ENCODE peak calls at places on chromosomes 5 and 9, in eight cellular contexts. One of them, this sample, is unnamed.

GRCh38 chr9:2809692-2810423 is 34.0 kb downstream of the PUM3 start:
- DNase-seq in esophagus muscularis mucosa: no peak
- DNase-seq in CD8-positive, alpha-beta memory T cell: no peak
- DNase-seq in astrocyte: peak; percentile 97
- DNase-seq in CD8-positive, alpha-beta T cell: no peak
- DNase-seq in psoas muscle: no peak
- DNase-seq in AG04450: peak; percentile 96
- DNase-seq in cardiac muscle cell: peak; percentile 97
- DNase-seq in this sample: no peak

GRCh38 chr5:64606926-64607325 is 83.4 kb upstream of the SHISAL2B start:
- DNase-seq in esophagus muscularis mucosa: peak; percentile 47
- DNase-seq in CD8-positive, alpha-beta memory T cell: no peak
- DNase-seq in astrocyte: no peak
- DNase-seq in CD8-positive, alpha-beta T cell: no peak
- DNase-seq in psoas muscle: no peak
- DNase-seq in AG04450: no peak
- DNase-seq in cardiac muscle cell: no peak
- DNase-seq in this sample: no peak

GRCh38 chr5:112921031-112921832 is 795 bp downstream of the REEP5 start:
- DNase-seq in esophagus muscularis mucosa: no peak
- DNase-seq in CD8-positive, alpha-beta memory T cell: peak; percentile 56
- DNase-seq in astrocyte: peak; percentile 53
- DNase-seq in CD8-positive, alpha-beta T cell: peak; percentile 53
- DNase-seq in psoas muscle: peak; percentile 86
- DNase-seq in AG04450: no peak
- DNase-seq in cardiac muscle cell: peak; percentile 78
- DNase-seq in this sample: peak; percentile 46

GRCh38 chr9:89046832-89047231 is 55.6 kb downstream of the S1PR3 start:
- DNase-seq in esophagus muscularis mucosa: peak; percentile 62
- DNase-seq in CD8-positive, alpha-beta memory T cell: no peak
- DNase-seq in astrocyte: peak; percentile 60
- DNase-seq in CD8-positive, alpha-beta T cell: no peak
- DNase-seq in psoas muscle: no peak
- DNase-seq in AG04450: no peak
- DNase-seq in cardiac muscle cell: peak; percentile 33
- DNase-seq in this sample: no peak

GRCh38 chr5:3597002-3597726 is 1.5 kb downstream of the IRX1 start:
- DNase-seq in esophagus muscularis mucosa: no peak
- DNase-seq in CD8-positive, alpha-beta memory T cell: no peak
- DNase-seq in astrocyte: peak; percentile 26
- DNase-seq in CD8-positive, alpha-beta T cell: no peak
- DNase-seq in psoas muscle: no peak
- DNase-seq in AG04450: no peak
- DNase-seq in cardiac muscle cell: no peak
- DNase-seq in this sample: no peak

GRCh38 chr5:168734657-168735344 is 155.6 kb upstream of the PANK3 start:
- DNase-seq in esophagus muscularis mucosa: no peak
- DNase-seq in CD8-positive, alpha-beta memory T cell: no peak
- DNase-seq in astrocyte: peak; percentile 10
- DNase-seq in CD8-positive, alpha-beta T cell: no peak
- DNase-seq in psoas muscle: peak; percentile 87
- DNase-seq in AG04450: no peak
- DNase-seq in cardiac muscle cell: peak; percentile 57
- DNase-seq in this sample: no peak

GRCh38 chr5:982377-983237 is 26.0 kb upstream of the NKD2 start:
- DNase-seq in esophagus muscularis mucosa: no peak
- DNase-seq in CD8-positive, alpha-beta memory T cell: no peak
- DNase-seq in astrocyte: no peak
- DNase-seq in CD8-positive, alpha-beta T cell: no peak
- DNase-seq in psoas muscle: peak; percentile 54
- DNase-seq in AG04450: no peak
- DNase-seq in cardiac muscle cell: no peak
- DNase-seq in this sample: no peak

GRCh38 chr5:111627862-111628261 is 115.5 kb upstream of the STARD4 start:
- DNase-seq in esophagus muscularis mucosa: no peak
- DNase-seq in CD8-positive, alpha-beta memory T cell: no peak
- DNase-seq in astrocyte: no peak
- DNase-seq in CD8-positive, alpha-beta T cell: no peak
- DNase-seq in psoas muscle: no peak
- DNase-seq in AG04450: no peak
- DNase-seq in cardiac muscle cell: no peak
- DNase-seq in this sample: no peak

GRCh38 chr9:97714435-97714834 is 17.3 kb upstream of the XPA start:
- DNase-seq in esophagus muscularis mucosa: peak; percentile 62
- DNase-seq in CD8-positive, alpha-beta memory T cell: peak; percentile 23
- DNase-seq in astrocyte: peak; percentile 72
- DNase-seq in CD8-positive, alpha-beta T cell: no peak
- DNase-seq in psoas muscle: no peak
- DNase-seq in AG04450: no peak
- DNase-seq in cardiac muscle cell: peak; percentile 25
- DNase-seq in this sample: no peak

GRCh38 chr5:73625905-73626811 is at the start of gene ARHGEF28:
- DNase-seq in esophagus muscularis mucosa: no peak
- DNase-seq in CD8-positive, alpha-beta memory T cell: no peak
- DNase-seq in astrocyte: peak; percentile 40
- DNase-seq in CD8-positive, alpha-beta T cell: peak; percentile 16
- DNase-seq in psoas muscle: peak; percentile 87
- DNase-seq in AG04450: no peak
- DNase-seq in cardiac muscle cell: peak; percentile 52
- DNase-seq in this sample: peak; percentile 60

GRCh38 chr9:19641046-19641445 is 147.8 kb downstream of the SLC24A2 start:
- DNase-seq in esophagus muscularis mucosa: no peak
- DNase-seq in CD8-positive, alpha-beta memory T cell: no peak
- DNase-seq in astrocyte: no peak
- DNase-seq in CD8-positive, alpha-beta T cell: no peak
- DNase-seq in psoas muscle: no peak
- DNase-seq in AG04450: no peak
- DNase-seq in cardiac muscle cell: peak; percentile 30
- DNase-seq in this sample: no peak

GRCh38 chr5:57735754-57736153 is 253.1 kb upstream of the ACTBL2 start:
- DNase-seq in esophagus muscularis mucosa: no peak
- DNase-seq in CD8-positive, alpha-beta memory T cell: no peak
- DNase-seq in astrocyte: peak; percentile 95
- DNase-seq in CD8-positive, alpha-beta T cell: no peak
- DNase-seq in psoas muscle: no peak
- DNase-seq in AG04450: peak; percentile 83
- DNase-seq in cardiac muscle cell: peak; percentile 77
- DNase-seq in this sample: no peak

GRCh38 chr5:115467631-115468030 is 76.9 kb downstream of the FEM1C start:
- DNase-seq in esophagus muscularis mucosa: no peak
- DNase-seq in CD8-positive, alpha-beta memory T cell: no peak
- DNase-seq in astrocyte: no peak
- DNase-seq in CD8-positive, alpha-beta T cell: no peak
- DNase-seq in psoas muscle: no peak
- DNase-seq in AG04450: no peak
- DNase-seq in cardiac muscle cell: no peak
- DNase-seq in this sample: no peak

GRCh38 chr5:138574744-138575193 is 432 bp downstream of the HSPA9 start:
- DNase-seq in esophagus muscularis mucosa: no peak
- DNase-seq in CD8-positive, alpha-beta memory T cell: no peak
- DNase-seq in astrocyte: peak; percentile 6
- DNase-seq in CD8-positive, alpha-beta T cell: no peak
- DNase-seq in psoas muscle: no peak
- DNase-seq in AG04450: no peak
- DNase-seq in cardiac muscle cell: no peak
- DNase-seq in this sample: no peak

GRCh38 chr5:181114284-181114843 is 16.6 kb downstream of the OR2V1 start:
- DNase-seq in esophagus muscularis mucosa: no peak
- DNase-seq in CD8-positive, alpha-beta memory T cell: no peak
- DNase-seq in astrocyte: no peak
- DNase-seq in CD8-positive, alpha-beta T cell: no peak
- DNase-seq in psoas muscle: no peak
- DNase-seq in AG04450: no peak
- DNase-seq in cardiac muscle cell: no peak
- DNase-seq in this sample: no peak

GRCh38 chr9:120931278-120932085 is 4.9 kb upstream of the TRAF1 start:
- DNase-seq in esophagus muscularis mucosa: no peak
- DNase-seq in CD8-positive, alpha-beta memory T cell: peak; percentile 83
- DNase-seq in astrocyte: peak; percentile 69
- DNase-seq in CD8-positive, alpha-beta T cell: peak; percentile 56
- DNase-seq in psoas muscle: no peak
- DNase-seq in AG04450: no peak
- DNase-seq in cardiac muscle cell: peak; percentile 77
- DNase-seq in this sample: no peak

GRCh38 chr9:70169222-70169621 is 89.6 kb upstream of the SMC5 start:
- DNase-seq in esophagus muscularis mucosa: no peak
- DNase-seq in CD8-positive, alpha-beta memory T cell: no peak
- DNase-seq in astrocyte: no peak
- DNase-seq in CD8-positive, alpha-beta T cell: no peak
- DNase-seq in psoas muscle: no peak
- DNase-seq in AG04450: no peak
- DNase-seq in cardiac muscle cell: no peak
- DNase-seq in this sample: no peak

GRCh38 chr5:155953335-155953734 is 373.6 kb upstream of the SGCD start:
- DNase-seq in esophagus muscularis mucosa: no peak
- DNase-seq in CD8-positive, alpha-beta memory T cell: no peak
- DNase-seq in astrocyte: peak; percentile 14
- DNase-seq in CD8-positive, alpha-beta T cell: no peak
- DNase-seq in psoas muscle: no peak
- DNase-seq in AG04450: no peak
- DNase-seq in cardiac muscle cell: no peak
- DNase-seq in this sample: no peak
- H3K27ac ChIP-seq in esophagus muscularis mucosa: no peak overlapping the region
- H3K27ac ChIP-seq in CD8-positive, alpha-beta memory T cell: no peak overlapping the region
- H3K27ac ChIP-seq in astrocyte: no peak overlapping the region
- H3K27ac ChIP-seq in CD8-positive, alpha-beta T cell: no peak overlapping the region
- H3K27ac ChIP-seq in psoas muscle: no peak overlapping the region
- H3K27ac ChIP-seq in AG04450: no peak overlapping the region
- H3K27ac ChIP-seq in cardiac muscle cell: no peak overlapping the region
- H3K27ac ChIP-seq in this sample: no peak overlapping the region

DNA sequence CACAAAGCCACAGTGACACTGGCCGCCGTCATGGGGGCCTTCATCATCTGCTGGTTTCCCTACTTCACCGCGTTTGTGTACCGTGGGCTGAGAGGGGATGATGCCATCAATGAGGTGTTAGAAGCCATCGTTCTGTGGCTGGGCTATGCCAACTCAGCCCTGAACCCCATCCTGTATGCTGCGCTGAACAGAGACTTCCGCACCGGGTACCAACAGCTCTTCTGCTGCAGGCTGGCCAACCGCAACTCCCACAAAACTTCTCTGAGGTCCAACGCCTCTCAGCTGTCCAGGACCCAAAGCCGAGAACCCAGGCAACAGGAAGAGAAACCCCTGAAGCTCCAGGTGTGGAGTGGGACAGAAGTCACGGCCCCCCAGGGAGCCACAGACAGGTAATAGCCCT is 26.1 kb downstream of the HRH2 start:
- DNase-seq in esophagus muscularis mucosa: no peak
- DNase-seq in CD8-positive, alpha-beta memory T cell: no peak
- DNase-seq in astrocyte: no peak
- DNase-seq in CD8-positive, alpha-beta T cell: no peak
- DNase-seq in psoas muscle: peak; percentile 37
- DNase-seq in AG04450: no peak
- DNase-seq in cardiac muscle cell: no peak
- DNase-seq in this sample: no peak
- H3K27ac ChIP-seq in esophagus muscularis mucosa: no peak overlapping the region
- H3K27ac ChIP-seq in CD8-positive, alpha-beta memory T cell: no peak overlapping the region
- H3K27ac ChIP-seq in astrocyte: no peak overlapping the region
- H3K27ac ChIP-seq in CD8-positive, alpha-beta T cell: no peak overlapping the region
- H3K27ac ChIP-seq in psoas muscle: no peak overlapping the region
- H3K27ac ChIP-seq in AG04450: no peak overlapping the region
- H3K27ac ChIP-seq in cardiac muscle cell: no peak overlapping the region
- H3K27ac ChIP-seq in this sample: no peak overlapping the region

GRCh38 chr9:73805853-73806458 is 654.3 kb downstream of the ANXA1 start:
- DNase-seq in esophagus muscularis mucosa: no peak
- DNase-seq in CD8-positive, alpha-beta memory T cell: no peak
- DNase-seq in astrocyte: no peak
- DNase-seq in CD8-positive, alpha-beta T cell: no peak
- DNase-seq in psoas muscle: no peak
- DNase-seq in AG04450: no peak
- DNase-seq in cardiac muscle cell: no peak
- DNase-seq in this sample: no peak
- H3K27ac ChIP-seq in esophagus muscularis mucosa: no peak overlapping the region
- H3K27ac ChIP-seq in CD8-positive, alpha-beta memory T cell: no peak overlapping the region
- H3K27ac ChIP-seq in astrocyte: no peak overlapping the region
- H3K27ac ChIP-seq in CD8-positive, alpha-beta T cell: no peak overlapping the region
- H3K27ac ChIP-seq in psoas muscle: no peak overlapping the region
- H3K27ac ChIP-seq in AG04450: no peak overlapping the region
- H3K27ac ChIP-seq in cardiac muscle cell: no peak overlapping the region
- H3K27ac ChIP-seq in this sample: no peak overlapping the region

GRCh38 chr9:94167055-94167346 is 82.7 kb downstream of the PTPDC1 start:
- DNase-seq in esophagus muscularis mucosa: no peak
- DNase-seq in CD8-positive, alpha-beta memory T cell: no peak
- DNase-seq in astrocyte: no peak
- DNase-seq in CD8-positive, alpha-beta T cell: no peak
- DNase-seq in psoas muscle: no peak
- DNase-seq in AG04450: no peak
- DNase-seq in cardiac muscle cell: no peak
- DNase-seq in this sample: no peak
- H3K27ac ChIP-seq in esophagus muscularis mucosa: peak overlapping the region; percentile 100
- H3K27ac ChIP-seq in CD8-positive, alpha-beta memory T cell: peak overlapping the region; percentile 92
- H3K27ac ChIP-seq in astrocyte: peak overlapping the region; percentile 84
- H3K27ac ChIP-seq in CD8-positive, alpha-beta T cell: peak overlapping the region; percentile 89
- H3K27ac ChIP-seq in psoas muscle: peak overlapping the region; percentile 100
- H3K27ac ChIP-seq in AG04450: peak overlapping the region; percentile 80
- H3K27ac ChIP-seq in cardiac muscle cell: peak overlapping the region; percentile 100
- H3K27ac ChIP-seq in this sample: peak overlapping the region; percentile 88

GRCh38 chr9:131409458-131409992 is 15.6 kb downstream of the PRRC2B start:
- DNase-seq in esophagus muscularis mucosa: no peak
- DNase-seq in CD8-positive, alpha-beta memory T cell: no peak
- DNase-seq in astrocyte: no peak
- DNase-seq in CD8-positive, alpha-beta T cell: no peak
- DNase-seq in psoas muscle: no peak
- DNase-seq in AG04450: no peak
- DNase-seq in cardiac muscle cell: no peak
- DNase-seq in this sample: no peak
- H3K27ac ChIP-seq in esophagus muscularis mucosa: peak overlapping the region; percentile 81
- H3K27ac ChIP-seq in CD8-positive, alpha-beta memory T cell: no peak overlapping the region
- H3K27ac ChIP-seq in astrocyte: no peak overlapping the region
- H3K27ac ChIP-seq in CD8-positive, alpha-beta T cell: no peak overlapping the region
- H3K27ac ChIP-seq in psoas muscle: peak overlapping the region; percentile 90
- H3K27ac ChIP-seq in AG04450: peak overlapping the region; percentile 61
- H3K27ac ChIP-seq in cardiac muscle cell: peak overlapping the region; percentile 72
- H3K27ac ChIP-seq in this sample: no peak overlapping the region

DNA sequence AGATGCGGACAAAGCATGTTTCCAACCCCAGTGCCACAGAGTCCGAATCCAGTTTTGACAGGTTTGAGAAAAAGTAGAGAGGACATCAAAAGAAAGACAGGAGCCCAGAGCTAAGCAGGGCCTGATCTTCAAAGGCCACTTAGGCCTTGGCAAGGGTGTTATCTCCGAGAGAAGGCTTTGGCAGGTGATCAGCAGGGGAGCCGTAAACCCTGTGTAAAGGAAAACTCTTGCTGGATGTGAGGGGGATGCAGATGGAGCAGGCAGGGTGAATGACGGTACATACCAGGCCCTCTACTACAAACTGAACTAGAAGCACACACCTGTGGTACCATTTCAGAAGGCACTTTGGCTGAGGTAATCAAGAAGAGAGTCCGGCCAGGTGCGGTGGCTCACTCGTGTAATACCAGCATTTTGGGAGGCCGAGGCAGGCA is 1.4 kb upstream of the HNRNPH1 start:
- DNase-seq in esophagus muscularis mucosa: no peak
- DNase-seq in CD8-positive, alpha-beta memory T cell: no peak
- DNase-seq in astrocyte: no peak
- DNase-seq in CD8-positive, alpha-beta T cell: no peak
- DNase-seq in psoas muscle: no peak
- DNase-seq in AG04450: no peak
- DNase-seq in cardiac muscle cell: no peak
- DNase-seq in this sample: no peak
- H3K27ac ChIP-seq in esophagus muscularis mucosa: peak overlapping the region; percentile 100
- H3K27ac ChIP-seq in CD8-positive, alpha-beta memory T cell: peak overlapping the region; percentile 97
- H3K27ac ChIP-seq in astrocyte: peak overlapping the region; percentile 94
- H3K27ac ChIP-seq in CD8-positive, alpha-beta T cell: no peak overlapping the region
- H3K27ac ChIP-seq in psoas muscle: peak overlapping the region; percentile 93
- H3K27ac ChIP-seq in AG04450: peak overlapping the region; percentile 94
- H3K27ac ChIP-seq in cardiac muscle cell: peak overlapping the region; percentile 97
- H3K27ac ChIP-seq in this sample: peak overlapping the region; percentile 97

GRCh38 chr5:158431369-158432029 is 572.6 kb upstream of the CLINT1 start:
- DNase-seq in esophagus muscularis mucosa: peak; percentile 83
- DNase-seq in CD8-positive, alpha-beta memory T cell: no peak
- DNase-seq in astrocyte: peak; percentile 25
- DNase-seq in CD8-positive, alpha-beta T cell: no peak
- DNase-seq in psoas muscle: no peak
- DNase-seq in AG04450: no peak
- DNase-seq in cardiac muscle cell: peak; percentile 48
- DNase-seq in this sample: no peak
- H3K27ac ChIP-seq in esophagus muscularis mucosa: peak overlapping the region; percentile 43
- H3K27ac ChIP-seq in CD8-positive, alpha-beta memory T cell: no peak overlapping the region
- H3K27ac ChIP-seq in astrocyte: no peak overlapping the region
- H3K27ac ChIP-seq in CD8-positive, alpha-beta T cell: no peak overlapping the region
- H3K27ac ChIP-seq in psoas muscle: peak overlapping the region; percentile 7
- H3K27ac ChIP-seq in AG04450: no peak overlapping the region
- H3K27ac ChIP-seq in cardiac muscle cell: no peak overlapping the region
- H3K27ac ChIP-seq in this sample: no peak overlapping the region